ENCODE peak calls at places on chromosomes 12 and 14, in nine cellular contexts. U, H, O, S, E, F, B, Y and D are unnamed samples.

GRCh38 chr14:98608071-98609060 is 663.6 kb downstream of the BCL11B start:
- DNase-seq in U (no peak), H (no peak), O (no peak), S (no peak), E (no peak), F (no peak), B (no peak), Y (no peak), D (no peak)

GRCh38 chr12:6336859-6337744 is 4.8 kb downstream of the TNFRSF1A start:
- DNase-seq in U (no peak), H (no peak), O (no peak), S (peak; percentile 46), E (no peak), F (no peak), B (peak; percentile 56), Y (no peak), D (peak; percentile 30)

GRCh38 chr14:101557811-101558738 is 3.2 kb upstream of the DIO3 start:
- DNase-seq in U (peak; percentile 68), H (no peak), O (no peak), S (no peak), E (no peak), F (no peak), B (no peak), Y (peak; percentile 57), D (peak; percentile 56)

GRCh38 chr14:60249321-60250251 is 565 bp downstream of the PPM1A start:
- DNase-seq in U (peak; percentile 92), H (peak; percentile 38), O (peak; percentile 77), S (peak; percentile 38), E (no peak), F (peak; percentile 81), B (peak; percentile 63), Y (peak; percentile 87), D (peak; percentile 79)

GRCh38 chr12:111010061-111010460 is 89.7 kb upstream of the MYL2 start:
- DNase-seq in U (no peak), H (no peak), O (no peak), S (no peak), E (no peak), F (no peak), B (no peak), Y (no peak), D (no peak)

GRCh38 chr14:103994535-103995184 is 52.3 kb upstream of the RD3L start:
- DNase-seq in U (no peak), H (no peak), O (no peak), S (no peak), E (no peak), F (no peak), B (no peak), Y (no peak), D (no peak)

GRCh38 chr14:50303744-50304471 is 8.1 kb downstream of the L2HGDH start:
- DNase-seq in U (no peak), H (no peak), O (peak; percentile 45), S (no peak), E (no peak), F (no peak), B (no peak), Y (no peak), D (no peak)

GRCh38 chr14:67964391-67964812 is 144.8 kb downstream of the RAD51B start:
- DNase-seq in U (no peak), H (no peak), O (peak; percentile 61), S (no peak), E (no peak), F (no peak), B (no peak), Y (no peak), D (no peak)